ENCODE peak calls at places on chromosomes 2 and 18, in seven cellular contexts. I is IMR-90, K is spleen, A is adrenal gland, L is fibroblast of the aortic adventitia, Q is lower lobe of right lung, O is A549. R is an unnamed sample.

GRCh38 chr2:73089270-73090030 is 17.9 kb upstream of the SFXN5 start:
- DNase-seq in I (peak), K (no peak), A (peak), L (peak), Q (peak), O (peak), R (peak)

GRCh38 chr2:120716641-120717585 is 18.8 kb upstream of the GLI2 start:
- DNase-seq in I (no peak), K (peak), A (no peak), L (no peak), Q (no peak), O (no peak), R (no peak)

GRCh38 chr2:3151153-3151918 is 226.3 kb downstream of the EIPR1 start:
- DNase-seq in I (no peak), K (no peak), A (no peak), L (no peak), Q (no peak), O (no peak), R (no peak)

GRCh38 chr2:132659331-132659730 is 10.7 kb downstream of the LYPD1 start:
- DNase-seq in I (no peak), K (no peak), A (no peak), L (no peak), Q (no peak), O (no peak), R (no peak)

GRCh38 chr2:46062637-46063412 is 234.4 kb upstream of the EPAS1 start:
- DNase-seq in I (peak), K (peak), A (peak), L (peak), Q (peak), O (peak), R (peak)

GRCh38 chr2:147660680-147661079 is 184.1 kb upstream of the ACVR2A start:
- DNase-seq in I (no peak), K (no peak), A (no peak), L (no peak), Q (no peak), O (no peak), R (no peak)

GRCh38 chr2:229230215-229230614 is 40.9 kb downstream of the PID1 start:
- DNase-seq in I (peak), K (no peak), A (no peak), L (peak), Q (no peak), O (no peak), R (no peak)

GRCh38 chr2:239378021-239378917 is 22.6 kb downstream of the HDAC4 start:
- DNase-seq in I (no peak), K (peak), A (no peak), L (no peak), Q (peak), O (no peak), R (no peak)

GRCh38 chr2:36478332-36478738 is 119.6 kb downstream of the FEZ2 start:
- DNase-seq in I (peak), K (no peak), A (peak), L (peak), Q (no peak), O (peak), R (peak)

GRCh38 chr2:97718051-97718882 is 4.9 kb downstream of the ZAP70 start:
- DNase-seq in I (no peak), K (peak), A (no peak), L (no peak), Q (no peak), O (no peak), R (no peak)
- H3K4me3 ChIP-seq in I (no peak), K (no peak), A (no peak), L (no peak), Q (peak), O (no peak), R (no peak)

GRCh38 chr2:178730049-178730448 is 77.2 kb downstream of the TTN start:
- DNase-seq in I (no peak), K (no peak), A (no peak), L (no peak), Q (no peak), O (no peak), R (no peak)

GRCh38 chr2:178733975-178734374 is 73.2 kb downstream of the TTN start:
- DNase-seq in I (no peak), K (no peak), A (no peak), L (no peak), Q (no peak), O (no peak), R (no peak)

GRCh38 chr2:178732913-178733312 is 74.3 kb downstream of the TTN start:
- DNase-seq in I (no peak), K (no peak), A (no peak), L (no peak), Q (no peak), O (no peak), R (no peak)

GRCh38 chr2:178731300-178731699 is 75.9 kb downstream of the TTN start:
- DNase-seq in I (no peak), K (no peak), A (no peak), L (no peak), Q (no peak), O (no peak), R (no peak)

GRCh38 chr2:178734518-178734917 is 72.7 kb downstream of the TTN start:
- DNase-seq in I (no peak), K (no peak), A (no peak), L (no peak), Q (no peak), O (no peak), R (no peak)
- TF ChIP-seq CTCF in I (no peak), K (no peak), A (no peak), L (no peak), Q (no peak), O (no peak), R (no peak)

DNA sequence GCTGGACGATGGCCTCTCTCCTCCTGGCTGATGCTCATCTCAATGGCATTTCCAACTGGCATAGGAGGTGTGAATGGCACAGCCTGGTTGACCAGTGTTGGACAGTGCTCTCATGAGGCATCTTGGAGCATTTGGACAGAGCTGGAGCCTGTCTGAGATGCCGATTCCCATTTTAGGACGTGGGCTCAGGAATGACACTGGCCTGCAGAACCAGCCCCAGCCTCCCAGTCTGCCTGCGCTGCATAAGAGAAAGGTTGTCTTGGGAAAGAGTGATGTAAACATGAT is 118.2 kb upstream of the COPS8 start:
- DNase-seq in I (no peak), K (no peak), A (no peak), L (no peak), Q (no peak), O (no peak), R (no peak)
- H3K4me3 ChIP-seq in I (no peak), K (no peak), A (no peak), L (no peak), Q (no peak), O (no peak), R (no peak)

DNA sequence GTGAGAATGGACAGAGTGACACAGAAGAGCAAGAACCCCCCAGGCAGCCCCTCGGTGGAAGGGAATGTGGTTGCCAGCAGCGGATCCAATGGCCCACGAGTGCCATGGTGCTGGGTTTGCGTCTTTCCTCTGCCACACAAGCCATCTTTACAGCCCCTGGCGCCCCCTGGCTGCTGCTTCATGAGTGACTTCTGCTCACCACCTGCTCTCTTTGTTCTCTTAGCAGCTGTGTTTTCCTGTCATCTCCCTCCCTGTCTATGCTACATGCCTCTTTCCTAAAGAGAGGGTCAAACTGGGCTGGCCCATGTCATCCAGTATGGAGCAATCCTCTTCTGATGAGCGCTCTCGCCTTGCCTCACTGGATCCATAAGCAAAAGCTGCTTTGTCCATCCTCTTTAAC is 300.0 kb upstream of the SMIM21 start:
- DNase-seq in I (peak), K (no peak), A (peak), L (peak), Q (no peak), O (peak), R (peak)
- TF ChIP-seq CTCF in I (peak), K (no peak), A (peak), L (peak), Q (peak), O (peak), R (no peak)

DNA sequence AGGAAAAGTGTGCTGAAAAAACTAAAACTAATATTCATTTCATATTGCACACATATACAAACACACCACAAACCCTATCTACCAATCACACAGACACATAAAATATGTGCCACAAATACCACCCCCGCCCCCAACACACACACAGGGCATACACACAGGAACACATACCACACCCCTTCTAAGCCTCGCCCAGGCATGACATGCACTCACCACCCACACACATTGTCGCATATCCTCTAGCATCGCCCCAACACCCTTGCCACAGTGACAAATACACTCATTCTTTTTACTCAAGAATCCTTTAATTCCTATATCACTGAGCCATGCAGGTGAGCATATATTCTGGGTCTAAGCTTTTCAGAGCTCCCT is 24.6 kb upstream of the LCLAT1 start:
- DNase-seq in I (peak), K (peak), A (no peak), L (no peak), Q (peak), O (no peak), R (peak)
- H3K4me3 ChIP-seq in I (no peak), K (no peak), A (no peak), L (no peak), Q (no peak), O (no peak), R (no peak)

DNA sequence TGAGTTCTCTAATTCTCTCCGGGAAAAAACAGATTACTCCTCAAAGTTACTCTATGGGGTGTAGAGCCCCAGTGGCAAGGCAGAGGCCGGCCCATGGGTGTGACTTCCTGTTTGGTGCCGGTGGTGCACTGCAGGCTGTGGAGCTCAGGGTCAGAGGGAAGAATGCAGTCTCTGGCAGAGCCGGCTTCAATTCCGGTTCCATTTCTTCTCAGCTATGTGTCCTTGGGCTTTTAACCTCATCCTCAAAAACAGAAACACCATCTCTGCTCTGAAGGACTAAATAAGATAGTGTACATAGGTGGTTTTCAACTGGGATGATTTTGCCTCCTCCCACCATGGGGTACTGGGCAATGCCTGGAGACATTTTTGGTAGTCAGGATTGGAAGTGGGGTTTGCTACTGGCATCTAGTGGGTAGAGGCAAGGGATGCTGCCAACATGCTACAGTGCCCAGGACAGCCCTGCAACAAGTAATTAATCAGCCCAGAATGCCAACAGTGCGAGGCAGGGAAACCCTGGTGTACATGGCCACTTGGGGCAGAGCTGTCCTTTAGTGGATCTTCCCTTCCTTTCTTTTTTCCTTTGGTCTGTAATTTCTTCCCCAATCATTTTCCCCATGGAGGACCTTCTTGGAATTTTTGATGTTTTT is 81.2 kb downstream of the INSIG2 start:
- DNase-seq in I (no peak), K (peak), A (peak), L (no peak), Q (peak), O (no peak), R (peak)
- TF ChIP-seq CTCF in I (no peak), K (peak), A (no peak), L (no peak), Q (no peak), O (no peak), R (no peak)

R was measured in epithelial cell of esophagus.